ENCODE peak calls at places on chromosomes 4 and X, in four cellular contexts. Y, S, P and F are unnamed samples.

GRCh38 chrX:141158084-141158483 is 18.8 kb downstream of the LDOC1 start:
- DNase-seq in Y (no peak), S (no peak), P (no peak), F (no peak)

GRCh38 chr4:14831447-14831846 is 170.8 kb upstream of the CPEB2 start:
- DNase-seq in Y (no peak), S (no peak), P (no peak), F (no peak)

GRCh38 chrX:12825801-12826200 is 34.6 kb downstream of the PRPS2 start:
- DNase-seq in Y (no peak), S (no peak), P (no peak), F (no peak)

GRCh38 chrX:68822641-68823410 is 6.0 kb upstream of the EFNB1 start:
- DNase-seq in Y (no peak), S (peak; percentile 66), P (peak; percentile 72), F (no peak)

GRCh38 chrX:77937291-77937690 is 26.8 kb downstream of the ATP7A start:
- DNase-seq in Y (no peak), S (no peak), P (no peak), F (no peak)

GRCh38 chr4:53012738-53013137 is 150.6 kb downstream of the RASL11B start:
- DNase-seq in Y (no peak), S (no peak), P (no peak), F (no peak)

GRCh38 chr4:118345813-118346212 is 7.0 kb downstream of the PRSS12 start:
- DNase-seq in Y (no peak), S (no peak), P (no peak), F (no peak)

GRCh38 chrX:122625239-122625638 is 558.8 kb upstream of the GRIA3 start:
- DNase-seq in Y (no peak), S (no peak), P (no peak), F (no peak)

GRCh38 chrX:3393168-3393567 is 46.7 kb upstream of the MXRA5 start:
- DNase-seq in Y (no peak), S (no peak), P (no peak), F (no peak)

GRCh38 chr4:49036528-49036927 is 50.5 kb downstream of the CWH43 start:
- DNase-seq in Y (no peak), S (no peak), P (no peak), F (no peak)

GRCh38 chrX:28278236-28278635 is 297.0 kb upstream of the DCAF8L1 start:
- DNase-seq in Y (no peak), S (no peak), P (no peak), F (no peak)

GRCh38 chr4:110124721-110125120 is 73.7 kb downstream of the ELOVL6 start:
- DNase-seq in Y (no peak), S (no peak), P (no peak), F (no peak)

GRCh38 chrX:42524374-42524773 is 253.6 kb downstream of the PPP1R2C start:
- DNase-seq in Y (no peak), S (no peak), P (no peak), F (no peak)

GRCh38 chrX:70402721-70403120 is 20.4 kb upstream of the GDPD2 start:
- DNase-seq in Y (no peak), S (no peak), P (no peak), F (no peak)

GRCh38 chr4:157075811-157076577 is at the start of gene GLRB:
- DNase-seq in Y (peak; percentile 39), S (peak; percentile 53), P (peak; percentile 67), F (peak; percentile 68)

GRCh38 chrX:115038406-115038805 is 21.0 kb upstream of the IL13RA2 start:
- DNase-seq in Y (no peak), S (no peak), P (no peak), F (no peak)

GRCh38 chr4:139808381-139809206 is 143.0 kb downstream of the MGST2 start:
- DNase-seq in Y (no peak), S (no peak), P (peak; percentile 84), F (no peak)
- H3K27ac ChIP-seq in Y (no peak overlapping the region), S (no peak overlapping the region), P (peak overlapping the region; percentile 92), F (peak overlapping the region; percentile 52)

GRCh38 chr4:75841641-75842520 is 60.4 kb downstream of the PPEF2 start:
- DNase-seq in Y (no peak), S (no peak), P (peak; percentile 28), F (no peak)
- H3K27ac ChIP-seq in Y (no peak overlapping the region), S (no peak overlapping the region), P (no peak overlapping the region), F (no peak overlapping the region)

GRCh38 chr4:80155286-80155982 is 41.9 kb upstream of the PRDM8 start:
- DNase-seq in Y (no peak), S (no peak), P (no peak), F (no peak)

GRCh38 chr4:80154547-80154933 is 42.8 kb upstream of the PRDM8 start:
- DNase-seq in Y (no peak), S (no peak), P (no peak), F (no peak)

GRCh38 chr4:80153800-80154546 is 43.3 kb upstream of the PRDM8 start:
- DNase-seq in Y (no peak), S (no peak), P (no peak), F (no peak)

GRCh38 chr4:80151981-80152380 is 45.3 kb upstream of the PRDM8 start:
- DNase-seq in Y (no peak), S (no peak), P (no peak), F (no peak)

DNA sequence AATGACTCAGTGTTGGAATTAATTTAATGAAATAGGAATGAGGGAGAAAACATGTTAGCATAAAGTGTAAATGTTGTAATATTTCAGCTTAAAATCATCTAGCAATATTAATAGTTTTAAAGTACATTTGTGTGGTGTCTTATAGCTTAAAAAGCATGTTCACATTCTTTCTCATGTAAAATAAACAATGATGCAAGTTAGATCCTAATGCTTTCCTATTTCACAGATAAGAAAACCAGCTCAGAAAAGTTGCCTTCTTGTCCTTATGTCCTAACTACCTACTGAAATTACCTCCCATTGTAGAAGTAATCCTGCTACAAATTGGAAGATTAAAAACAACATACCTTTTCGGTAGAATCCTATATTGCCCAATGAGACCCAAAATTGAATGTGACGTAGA is 40.9 kb upstream of the PRDM8 start:
- DNase-seq in Y (no peak), S (no peak), P (no peak), F (no peak)
- H3K27ac ChIP-seq in Y (no peak overlapping the region), S (no peak overlapping the region), P (no peak overlapping the region), F (no peak overlapping the region)

DNA sequence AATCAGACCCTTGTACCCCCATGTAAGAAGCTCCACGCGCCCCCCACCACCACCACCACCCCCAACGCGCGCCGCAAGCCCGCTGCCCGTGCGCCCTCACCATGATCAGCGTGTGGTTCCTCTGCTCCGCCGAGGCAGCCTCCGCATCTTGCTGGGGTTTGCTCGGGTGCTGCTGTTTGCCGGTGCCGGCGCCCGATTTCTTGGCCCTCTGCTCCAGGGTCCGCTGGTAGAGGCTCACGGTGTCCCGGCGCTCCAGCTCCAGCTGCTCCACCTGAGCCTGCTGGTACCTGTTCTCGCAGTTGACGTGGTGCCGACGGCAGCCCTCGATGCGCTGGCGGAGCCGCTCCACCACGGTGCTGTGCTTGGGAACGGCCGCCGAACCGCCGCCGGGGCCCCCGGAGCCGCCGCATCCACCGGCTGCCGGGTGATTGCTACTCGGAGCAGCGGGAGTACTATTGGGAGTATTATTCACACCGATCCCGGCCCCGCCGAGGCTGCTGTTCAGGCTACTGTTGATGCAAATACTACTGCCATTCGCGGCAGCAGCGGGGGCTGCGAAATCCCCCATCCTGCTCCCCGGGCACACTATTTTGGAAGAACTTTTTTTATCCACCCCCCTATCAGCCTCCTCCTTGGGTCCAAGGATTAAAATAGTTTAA is 1.1 kb downstream of the MAML3 start:
- DNase-seq in Y (peak; percentile 47), S (peak; percentile 50), P (peak; percentile 71), F (peak; percentile 84)
- H3K27ac ChIP-seq in Y (peak overlapping the region; percentile 94), S (no peak overlapping the region), P (no peak overlapping the region), F (peak overlapping the region; percentile 97)

GRCh38 chr4:105677689-105678088 is 30.8 kb downstream of the INTS12 start:
- DNase-seq in Y (no peak), S (no peak), P (no peak), F (no peak)

GRCh38 chr4:105686571-105686970 is 21.9 kb downstream of the INTS12 start:
- DNase-seq in Y (no peak), S (no peak), P (no peak), F (no peak)

GRCh38 chr4:105679186-105679585 is 29.3 kb downstream of the INTS12 start:
- DNase-seq in Y (no peak), S (no peak), P (no peak), F (no peak)

GRCh38 chr4:105683038-105683437 is 25.5 kb downstream of the INTS12 start:
- DNase-seq in Y (no peak), S (no peak), P (no peak), F (peak; percentile 66)
- H3K27ac ChIP-seq in Y (no peak overlapping the region), S (no peak overlapping the region), P (no peak overlapping the region), F (no peak overlapping the region)